ENCODE peak calls at places on chromosome 12, in four cellular contexts. One of them, this sample, is unnamed.

GRCh38 chr12:5433081-5433839 is 1.4 kb downstream of the NTF3 start:
- DNase-seq in K562: no peak
- DNase-seq in HepG2: no peak
- DNase-seq in GM12878: no peak
- DNase-seq in this sample: no peak

GRCh38 chr12:54257332-54257731 is 22.6 kb downstream of the CBX5 start:
- DNase-seq in K562: no peak
- DNase-seq in HepG2: no peak
- DNase-seq in GM12878: no peak
- DNase-seq in this sample: no peak

GRCh38 chr12:42987216-42987631 is 397.7 kb upstream of the PRICKLE1 start:
- DNase-seq in K562: no peak
- DNase-seq in HepG2: no peak
- DNase-seq in GM12878: no peak
- DNase-seq in this sample: no peak

GRCh38 chr12:54859502-54859901 is 5.2 kb downstream of the MUCL1 start:
- DNase-seq in K562: no peak
- DNase-seq in HepG2: no peak
- DNase-seq in GM12878: no peak
- DNase-seq in this sample: no peak

GRCh38 chr12:25322918-25323773 is 72.4 kb upstream of the KRAS start:
- DNase-seq in K562: no peak
- DNase-seq in HepG2: no peak
- DNase-seq in GM12878: no peak
- DNase-seq in this sample: no peak

GRCh38 chr12:115916910-115917668 is 360.4 kb downstream of the MED13L start:
- DNase-seq in K562: peak; percentile 50
- DNase-seq in HepG2: peak; percentile 13
- DNase-seq in GM12878: no peak
- DNase-seq in this sample: peak; percentile 60

GRCh38 chr12:2110841-2111566 is 58.2 kb downstream of the CACNA1C start:
- DNase-seq in K562: no peak
- DNase-seq in HepG2: no peak
- DNase-seq in GM12878: no peak
- DNase-seq in this sample: no peak

GRCh38 chr12:45278447-45278846 is 62.6 kb downstream of the ANO6 start:
- DNase-seq in K562: no peak
- DNase-seq in HepG2: no peak
- DNase-seq in GM12878: no peak
- DNase-seq in this sample: no peak

GRCh38 chr12:65567820-65568219 is 256.5 kb upstream of the HMGA2 start:
- DNase-seq in K562: no peak
- DNase-seq in HepG2: no peak
- DNase-seq in GM12878: no peak
- DNase-seq in this sample: no peak

GRCh38 chr12:79296871-79297270 is 393.9 kb downstream of the PAWR start:
- DNase-seq in K562: no peak
- DNase-seq in HepG2: no peak
- DNase-seq in GM12878: no peak
- DNase-seq in this sample: no peak

GRCh38 chr12:77608157-77608755 is 222.4 kb upstream of the NAV3 start:
- DNase-seq in K562: no peak
- DNase-seq in HepG2: no peak
- DNase-seq in GM12878: no peak
- DNase-seq in this sample: no peak

GRCh38 chr12:46267618-46268348 is 1.1 kb downstream of the SLC38A1 start:
- DNase-seq in K562: peak; percentile 52
- DNase-seq in HepG2: no peak
- DNase-seq in GM12878: no peak
- DNase-seq in this sample: peak; percentile 34

GRCh38 chr12:67714648-67715047 is 66.1 kb downstream of the DYRK2 start:
- DNase-seq in K562: no peak
- DNase-seq in HepG2: no peak
- DNase-seq in GM12878: no peak
- DNase-seq in this sample: no peak

GRCh38 chr12:52836042-52836466 is 1.9 kb upstream of the KRT79 start:
- DNase-seq in K562: peak; percentile 61
- DNase-seq in HepG2: no peak
- DNase-seq in GM12878: no peak
- DNase-seq in this sample: no peak

GRCh38 chr12:56087220-56087619 is 7.3 kb downstream of the ERBB3 start:
- DNase-seq in K562: no peak
- DNase-seq in HepG2: no peak
- DNase-seq in GM12878: no peak
- DNase-seq in this sample: peak; percentile 45

GRCh38 chr12:103401421-103401820 is 94.3 kb downstream of the C12orf42 start:
- DNase-seq in K562: no peak
- DNase-seq in HepG2: peak; percentile 35
- DNase-seq in GM12878: no peak
- DNase-seq in this sample: no peak

GRCh38 chr12:49929581-49929980 is 21.0 kb upstream of the AQP2 start:
- DNase-seq in K562: no peak
- DNase-seq in HepG2: no peak
- DNase-seq in GM12878: no peak
- DNase-seq in this sample: no peak

GRCh38 chr12:33605776-33606175 is 166.2 kb upstream of the SYT10 start:
- DNase-seq in K562: peak; percentile 44
- DNase-seq in HepG2: peak; percentile 10
- DNase-seq in GM12878: no peak
- DNase-seq in this sample: peak; percentile 3

GRCh38 chr12:74689071-74689655 is 151.5 kb downstream of the ATXN7L3B start:
- DNase-seq in K562: peak; percentile 29
- DNase-seq in HepG2: peak; percentile 20
- DNase-seq in GM12878: no peak
- DNase-seq in this sample: peak; percentile 7

GRCh38 chr12:54232790-54233189 is 44.0 kb upstream of the SMUG1 start:
- DNase-seq in K562: no peak
- DNase-seq in HepG2: no peak
- DNase-seq in GM12878: no peak
- DNase-seq in this sample: no peak

GRCh38 chr12:89494411-89495231 is 30.0 kb downstream of the GALNT4 start:
- DNase-seq in K562: peak; percentile 39
- DNase-seq in HepG2: no peak
- DNase-seq in GM12878: no peak
- DNase-seq in this sample: no peak

GRCh38 chr12:1594045-1594294 is 411 bp downstream of the FBXL14 start:
- DNase-seq in K562: peak; percentile 66
- DNase-seq in HepG2: no peak
- DNase-seq in GM12878: no peak
- DNase-seq in this sample: peak; percentile 67

GRCh38 chr12:22032732-22033131 is 13.3 kb upstream of the CMAS start:
- DNase-seq in K562: no peak
- DNase-seq in HepG2: no peak
- DNase-seq in GM12878: no peak
- DNase-seq in this sample: no peak

GRCh38 chr12:92784795-92785562 is 82.2 kb downstream of the PLEKHG7 start:
- DNase-seq in K562: peak; percentile 77
- DNase-seq in HepG2: peak; percentile 85
- DNase-seq in GM12878: peak; percentile 70
- DNase-seq in this sample: peak; percentile 82

GRCh38 chr12:107679346-107679745 is 6.3 kb upstream of the PWP1 start:
- DNase-seq in K562: no peak
- DNase-seq in HepG2: no peak
- DNase-seq in GM12878: no peak
- DNase-seq in this sample: no peak

GRCh38 chr12:48969847-48970701 is 1.5 kb downstream of the WNT10B start:
- DNase-seq in K562: no peak
- DNase-seq in HepG2: no peak
- DNase-seq in GM12878: no peak
- DNase-seq in this sample: no peak

GRCh38 chr12:94033112-94033511 is 115.3 kb upstream of the PLXNC1 start:
- DNase-seq in K562: no peak
- DNase-seq in HepG2: no peak
- DNase-seq in GM12878: no peak
- DNase-seq in this sample: no peak

DNA sequence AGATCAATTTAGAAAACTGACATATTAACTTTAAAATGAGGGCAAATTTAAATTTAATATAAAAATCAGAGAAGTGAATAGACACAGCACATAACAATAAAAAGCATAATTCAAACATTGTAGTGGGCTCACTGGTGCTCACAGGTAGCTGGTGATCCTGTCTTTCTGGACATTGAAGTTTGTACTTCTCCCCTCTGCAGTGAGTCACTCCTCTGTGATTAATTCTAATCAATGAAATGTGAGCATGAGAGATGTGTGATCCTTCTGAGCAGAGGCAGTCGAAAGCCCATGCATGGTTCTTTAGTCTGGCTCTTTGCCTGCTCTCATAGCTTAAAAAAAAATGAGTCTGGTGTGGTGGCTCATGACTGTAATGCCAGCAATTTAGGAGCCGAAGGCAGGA is 59.0 kb upstream of the RERGL start:
- DNase-seq in K562: no peak
- DNase-seq in HepG2: no peak
- DNase-seq in GM12878: no peak
- DNase-seq in this sample: no peak
- TF ChIP-seq CHD4 in K562: no peak
- TF ChIP-seq CHD4 in HepG2: no peak
- TF ChIP-seq CHD4 in GM12878: no peak
- TF ChIP-seq CHD4 in this sample: no peak

GRCh38 chr12:571795-572531 is 91.3 kb downstream of the NINJ2 start:
- DNase-seq in K562: no peak
- DNase-seq in HepG2: peak; percentile 29
- DNase-seq in GM12878: no peak
- DNase-seq in this sample: peak; percentile 55

GRCh38 chr12:569803-570236 is 93.4 kb downstream of the NINJ2 start:
- DNase-seq in K562: peak; percentile 83
- DNase-seq in HepG2: peak; percentile 66
- DNase-seq in GM12878: no peak
- DNase-seq in this sample: peak; percentile 87

GRCh38 chr12:572532-572899 is 90.7 kb downstream of the NINJ2 start:
- DNase-seq in K562: no peak
- DNase-seq in HepG2: peak; percentile 27
- DNase-seq in GM12878: no peak
- DNase-seq in this sample: peak; percentile 56

GRCh38 chr12:570237-570925 is 92.9 kb downstream of the NINJ2 start:
- DNase-seq in K562: peak; percentile 62
- DNase-seq in HepG2: peak; percentile 77
- DNase-seq in GM12878: no peak
- DNase-seq in this sample: peak; percentile 93

DNA sequence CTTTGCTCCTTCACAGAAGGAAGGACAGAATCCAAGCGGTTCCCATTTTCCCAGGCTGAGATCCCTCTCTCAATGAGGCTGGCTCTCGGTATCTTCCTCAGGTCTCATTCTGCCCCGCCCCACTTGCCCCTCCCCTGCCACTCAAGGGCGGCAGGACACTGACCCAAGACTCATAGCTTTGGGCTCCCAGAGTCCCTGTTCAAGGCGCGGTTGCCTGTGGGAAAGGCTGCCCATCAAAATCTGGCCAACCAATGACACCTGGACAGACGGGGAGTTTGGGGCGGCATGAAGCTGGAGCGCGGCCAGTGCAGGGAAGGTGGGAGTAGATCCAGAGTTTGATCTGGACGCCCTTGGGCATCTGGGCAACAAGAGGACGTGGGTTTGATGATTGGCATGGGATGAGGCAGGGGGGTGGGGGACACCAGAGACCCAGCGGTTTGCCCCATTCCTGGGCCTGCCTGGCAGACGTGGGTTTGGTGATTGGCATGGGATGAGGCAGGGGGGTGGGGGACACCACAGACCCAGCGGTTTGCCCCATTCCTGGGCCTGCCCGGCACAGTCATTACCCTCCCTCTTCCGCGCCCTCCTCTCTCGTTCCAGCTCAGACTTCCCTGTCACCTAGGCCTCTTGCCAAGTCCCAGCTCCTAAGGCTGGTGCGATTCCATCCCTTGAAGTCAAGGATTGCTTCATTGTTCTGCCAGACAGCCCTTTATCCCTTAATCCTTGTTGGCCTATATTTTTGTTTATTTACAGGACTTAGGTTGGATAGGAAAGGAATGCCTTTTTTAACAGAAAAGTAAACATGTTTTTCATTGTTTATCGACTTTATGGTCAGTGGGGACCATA is 92.1 kb downstream of the NINJ2 start:
- DNase-seq in K562: peak; percentile 42
- DNase-seq in HepG2: peak; percentile 58
- DNase-seq in GM12878: no peak
- DNase-seq in this sample: peak; percentile 98
- TF ChIP-seq SMC3 in K562: no peak
- TF ChIP-seq SMC3 in HepG2: no peak
- TF ChIP-seq SMC3 in GM12878: no peak
- TF ChIP-seq SMC3 in this sample: no peak

DNA sequence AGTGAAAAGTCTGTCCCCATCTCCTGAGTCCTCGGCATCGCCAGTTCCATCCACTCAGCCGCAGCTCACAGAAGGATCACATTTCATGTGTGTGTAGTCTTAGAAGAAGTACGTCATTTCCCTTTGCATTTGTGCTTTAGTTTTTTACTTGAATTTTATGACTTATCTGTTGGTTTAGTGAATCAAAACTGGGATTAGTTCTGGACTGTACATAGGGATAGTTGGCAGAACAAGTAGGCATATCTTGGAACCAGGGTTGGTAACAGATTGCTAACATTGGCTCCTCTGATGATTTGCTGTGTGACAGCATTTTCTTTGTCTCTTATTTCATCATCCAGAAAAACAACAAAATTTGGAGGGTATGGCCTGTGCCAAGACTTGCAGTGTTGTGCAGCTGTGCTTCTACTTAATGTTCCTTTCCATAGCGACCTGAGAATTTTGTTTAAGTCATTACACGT is 69.6 kb upstream of the AEBP2 start:
- DNase-seq in K562: no peak
- DNase-seq in HepG2: no peak
- DNase-seq in GM12878: no peak
- DNase-seq in this sample: no peak
- TF ChIP-seq CHD4 in K562: no peak
- TF ChIP-seq CHD4 in HepG2: no peak
- TF ChIP-seq CHD4 in GM12878: no peak
- TF ChIP-seq CHD4 in this sample: no peak

GRCh38 chr12:32451816-32452215 is 52.5 kb downstream of the FGD4 start:
- DNase-seq in K562: no peak
- DNase-seq in HepG2: no peak
- DNase-seq in GM12878: no peak
- DNase-seq in this sample: no peak

GRCh38 chr12:32457251-32458025 is 58.1 kb downstream of the FGD4 start:
- DNase-seq in K562: no peak
- DNase-seq in HepG2: no peak
- DNase-seq in GM12878: no peak
- DNase-seq in this sample: no peak

GRCh38 chr12:32454866-32455265 is 55.5 kb downstream of the FGD4 start:
- DNase-seq in K562: no peak
- DNase-seq in HepG2: no peak
- DNase-seq in GM12878: no peak
- DNase-seq in this sample: no peak

GRCh38 chr12:32454075-32454474 is 54.7 kb downstream of the FGD4 start:
- DNase-seq in K562: no peak
- DNase-seq in HepG2: no peak
- DNase-seq in GM12878: no peak
- DNase-seq in this sample: peak; percentile 47

DNA sequence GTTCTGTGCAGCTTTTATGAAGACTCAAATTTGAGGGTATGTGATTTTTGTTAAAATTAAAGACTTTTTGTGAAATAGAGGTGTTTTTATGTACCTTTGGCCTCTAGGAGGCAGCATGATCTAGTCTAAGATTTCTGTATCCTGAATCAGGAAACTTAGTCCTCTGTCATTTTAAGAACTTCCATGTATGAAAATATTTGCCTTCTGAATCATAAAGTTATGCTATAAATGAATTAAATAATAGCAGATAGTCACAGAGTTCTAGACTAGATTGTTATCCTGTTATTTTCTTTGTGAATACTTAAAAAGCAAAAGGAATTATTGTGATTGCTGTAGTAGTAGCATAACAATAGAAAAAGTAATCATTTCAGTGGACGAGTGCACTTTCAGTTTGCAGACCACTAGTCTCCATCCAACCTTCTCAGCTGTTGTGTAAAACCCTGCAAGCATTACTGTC is 56.3 kb downstream of the FGD4 start:
- DNase-seq in K562: peak; percentile 62
- DNase-seq in HepG2: peak; percentile 55
- DNase-seq in GM12878: no peak
- DNase-seq in this sample: peak; percentile 81
- TF ChIP-seq SMC3 in K562: peak; percentile 52
- TF ChIP-seq SMC3 in HepG2: peak; percentile 82
- TF ChIP-seq SMC3 in GM12878: peak; percentile 81
- TF ChIP-seq SMC3 in this sample: peak; percentile 85